ENCODE peak calls at places on chromosome 1, in four cellular contexts. O is neural progenitor cell; R is K562; U is CD4-positive, CD25-positive, alpha-beta regulatory T cell. L is an unnamed sample. For H3K4me1, the result is how much of the 10 kb centered on the place peaks cover.

GRCh38 chr1:119902775-119903442 is 6.6 kb upstream of the ADAM30 start:
- DNase-seq in O (no peak), R (no peak), U (no peak), L (no peak)

GRCh38 chr1:87869563-87869962 is 540.9 kb downstream of the LMO4 start:
- DNase-seq in O (no peak), R (no peak), U (no peak), L (peak)

GRCh38 chr1:56447732-56448276 is 131.6 kb downstream of the PLPP3 start:
- DNase-seq in O (no peak), R (no peak), U (no peak), L (no peak)

GRCh38 chr1:149917590-149918144 is at the start of gene SV2A:
- DNase-seq in O (peak), R (no peak), U (peak), L (no peak)

GRCh38 chr1:18109756-18110597 is 2.4 kb downstream of the IGSF21 start:
- DNase-seq in O (peak), R (peak), U (no peak), L (no peak)

GRCh38 chr1:221083902-221084301 is 204.7 kb downstream of the HLX start:
- DNase-seq in O (no peak), R (no peak), U (no peak), L (no peak)

GRCh38 chr1:219639843-219640606 is 27.1 kb upstream of the ZC3H11B start:
- DNase-seq in O (no peak), R (no peak), U (no peak), L (peak)

GRCh38 chr1:179953974-179954493 is 576 bp upstream of the CEP350 start:
- DNase-seq in O (peak), R (peak), U (no peak), L (peak)

GRCh38 chr1:153478692-153479618 is 18.5 kb upstream of the S100A7 start:
- DNase-seq in O (no peak), R (no peak), U (no peak), L (no peak)

GRCh38 chr1:171433451-171433850 is 51.9 kb upstream of the PRRC2C start:
- DNase-seq in O (no peak), R (no peak), U (no peak), L (peak)

GRCh38 chr1:213087911-213088310 is 36.9 kb downstream of the RPS6KC1 start:
- DNase-seq in O (no peak), R (no peak), U (no peak), L (no peak)

GRCh38 chr1:7948950-7949349 is 8.3 kb upstream of the TNFRSF9 start:
- DNase-seq in O (no peak), R (no peak), U (peak), L (peak)

GRCh38 chr1:153534933-153535663 is 693 bp downstream of the S100A6 start:
- DNase-seq in O (no peak), R (no peak), U (no peak), L (no peak)

GRCh38 chr1:167790117-167790516 is 68.3 kb downstream of the MPZL1 start:
- DNase-seq in O (no peak), R (no peak), U (no peak), L (peak)

GRCh38 chr1:117605811-117606607 is at the start of gene TENT5C:
- DNase-seq in O (peak), R (peak), U (peak), L (peak)

GRCh38 chr1:100394286-100394685 is 42.0 kb downstream of the CDC14A start:
- DNase-seq in O (no peak), R (no peak), U (peak), L (no peak)

GRCh38 chr1:3702990-3703728 is 49.1 kb upstream of the CCDC27 start:
- DNase-seq in O (peak), R (no peak), U (no peak), L (peak)

GRCh38 chr1:223363057-223363855 is 720 bp downstream of the SUSD4 start:
- DNase-seq in O (peak), R (peak), U (peak), L (no peak)

GRCh38 chr1:218829143-218829542 is 344.5 kb upstream of the LYPLAL1 start:
- DNase-seq in O (no peak), R (no peak), U (no peak), L (no peak)

GRCh38 chr1:203371288-203371687 is 20.4 kb upstream of the FMOD start:
- DNase-seq in O (no peak), R (no peak), U (no peak), L (no peak)

GRCh38 chr1:174068000-174068399 is 45.8 kb upstream of the RC3H1 start:
- DNase-seq in O (no peak), R (no peak), U (peak), L (peak)

GRCh38 chr1:244730153-244730933 is 77.4 kb downstream of the DESI2 start:
- DNase-seq in O (peak), R (no peak), U (peak), L (peak)

GRCh38 chr1:179883739-179884138 is 1.7 kb downstream of the TOR1AIP1 start:
- DNase-seq in O (peak), R (peak), U (peak), L (peak)

GRCh38 chr1:147209825-147210821 is 15.0 kb downstream of the FMO5 start:
- DNase-seq in O (no peak), R (no peak), U (no peak), L (no peak)
- H3K4me1 ChIP-seq in O (under half), R (under half), U (under half), L (under half)

DNA sequence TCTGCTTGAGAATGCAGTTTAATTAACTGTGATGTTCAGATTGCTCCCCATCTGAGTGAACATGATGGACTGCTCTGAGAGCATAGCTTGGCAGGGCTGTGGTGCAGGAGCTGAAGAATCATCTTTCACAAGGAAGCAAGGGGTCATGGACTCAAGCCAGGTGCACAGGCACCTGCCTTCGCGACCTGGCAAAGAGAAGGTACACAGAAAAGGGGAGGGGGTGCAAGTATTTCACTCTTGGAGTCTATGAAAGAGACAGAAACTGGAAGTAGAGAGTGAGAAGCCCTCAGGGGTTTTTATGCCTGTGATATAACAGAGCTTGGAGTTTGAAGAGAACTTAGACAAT is 232.6 kb upstream of the PLXNA2 start:
- DNase-seq in O (no peak), R (no peak), U (no peak), L (no peak)
- H3K4me1 ChIP-seq in O (under half), R (under half), U (under half), L (under half)

DNA sequence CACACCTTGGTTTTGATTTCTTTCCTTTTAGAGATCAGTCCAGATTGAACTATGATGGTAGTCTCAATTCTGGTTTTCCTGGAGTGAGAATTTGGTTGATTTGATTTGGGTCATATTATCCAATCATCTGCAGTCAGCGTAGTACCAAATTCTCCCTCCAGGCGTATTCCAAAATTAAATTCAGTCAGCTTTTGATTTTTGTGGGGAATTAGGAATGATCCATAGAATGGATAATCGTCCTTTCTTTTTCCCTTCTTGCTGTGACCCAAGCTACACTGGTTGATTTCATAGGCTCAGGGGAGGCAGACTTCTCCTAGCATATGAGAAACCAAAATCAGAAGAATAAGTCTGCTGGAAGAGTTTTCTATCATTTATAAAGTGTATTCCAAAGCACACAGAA is 4.9 kb downstream of the PRCC start:
- DNase-seq in O (no peak), R (no peak), U (no peak), L (no peak)
- H3K4me1 ChIP-seq in O (under half), R (under half), U (half or more), L (under half)

DNA sequence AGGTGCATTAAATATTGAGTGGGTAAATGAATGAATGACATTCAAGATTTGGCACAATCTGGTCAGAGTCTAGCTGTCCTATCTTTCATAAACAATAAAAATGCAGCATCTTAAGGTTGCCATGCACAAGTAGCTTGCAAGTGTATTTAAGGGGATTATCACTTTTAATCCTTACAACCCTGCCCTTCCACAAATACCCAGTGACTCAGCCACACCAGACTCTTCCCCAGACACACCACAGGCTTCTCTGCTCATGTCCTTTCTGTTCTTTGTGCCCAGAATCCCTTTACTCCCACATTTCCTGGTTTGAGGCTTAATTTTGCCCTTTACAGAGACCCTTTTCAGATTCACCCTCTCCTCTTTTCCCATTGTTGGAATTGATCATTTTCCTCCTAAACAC is 59.8 kb downstream of the KIRREL1 start:
- DNase-seq in O (peak), R (no peak), U (no peak), L (no peak)
- H3K4me1 ChIP-seq in O (half or more), R (under half), U (under half), L (under half)

L was measured in mammary epithelial cell.